ENCODE peak calls at places on chromosomes 2 and 18, in eight cellular contexts. K is Daoy, T is OCI-M1, Z is activated gamma-delta T cell treated with Interleukin-2 at 50 U/mL for 16 hours, R is AG08396, W is fibroblast of gingiva, F is SW480, S is LoVo. V is an unnamed sample.

GRCh38 chr18:51337406-51337805 is 139.9 kb upstream of the MEX3C start:
- DNase-seq in W (peak; percentile 57), T (no peak), S (no peak), R (no peak), K (no peak), F (no peak), Z (no peak), V (no peak)

GRCh38 chr2:239927424-239927981 is 97.6 kb downstream of the NDUFA10 start:
- DNase-seq in K (peak; percentile 71), R (peak; percentile 82), Z (peak; percentile 38), S (peak; percentile 68), W (peak; percentile 15), F (peak; percentile 77), T (peak; percentile 69), V (peak; percentile 71)

GRCh38 chr18:46623541-46623940 is 33.5 kb downstream of the LOXHD1 start:
- DNase-seq in F (no peak), T (no peak), R (no peak), K (no peak), W (no peak), S (no peak), Z (peak; percentile 14), V (no peak)

GRCh38 chr2:17148298-17149228 is 369.7 kb downstream of the RAD51AP2 start:
- DNase-seq in S (no peak), F (peak; percentile 14), W (no peak), K (no peak), Z (no peak), T (peak; percentile 72), R (no peak), V (peak; percentile 58)

GRCh38 chr18:75408554-75409506 is 18.7 kb downstream of the SMIM21 start:
- DNase-seq in S (peak; percentile 66), Z (no peak), W (peak; percentile 80), K (peak; percentile 95), T (peak; percentile 16), R (peak; percentile 71), F (peak; percentile 93), V (peak; percentile 15)

GRCh38 chr18:3452750-3453539 is 3.0 kb downstream of the TGIF1 start:
- DNase-seq in K (peak; percentile 7), W (no peak), Z (no peak), T (peak; percentile 69), S (no peak), F (no peak), R (no peak), V (no peak)

GRCh38 chr2:69224495-69224803 is 162.6 kb downstream of the GFPT1 start:
- DNase-seq in F (no peak), Z (no peak), R (no peak), T (no peak), S (no peak), K (no peak), W (no peak), V (no peak)

GRCh38 chr2:141027221-141027620 is 1103.6 kb downstream of the LRP1B start:
- DNase-seq in R (no peak), K (no peak), Z (no peak), W (no peak), T (no peak), S (no peak), F (no peak), V (no peak)

GRCh38 chr18:55265916-55266488 is 306.7 kb upstream of the CCDC68 start:
- DNase-seq in R (no peak), F (peak; percentile 62), T (peak; percentile 9), K (peak; percentile 4), W (peak; percentile 11), S (no peak), Z (no peak), V (no peak)

GRCh38 chr2:176356251-176356650 is 87.0 kb downstream of the MTX2 start:
- DNase-seq in R (no peak), W (no peak), Z (no peak), F (no peak), K (no peak), T (peak; percentile 27), S (no peak), V (no peak)

GRCh38 chr2:234950730-234951385 is 959 bp upstream of the SH3BP4 start:
- DNase-seq in K (peak; percentile 61), Z (no peak), W (peak; percentile 64), R (peak; percentile 52), T (no peak), S (no peak), F (no peak), V (no peak)

GRCh38 chr18:12485479-12486105 is 77.9 kb downstream of the PRELID3A start:
- DNase-seq in W (no peak), R (no peak), Z (no peak), S (no peak), F (no peak), T (no peak), K (no peak), V (no peak)

GRCh38 chr2:185473838-185474237 is 264.8 kb upstream of the FSIP2 start:
- DNase-seq in F (no peak), K (no peak), R (no peak), W (no peak), Z (no peak), T (no peak), S (no peak), V (no peak)

GRCh38 chr2:33214436-33214835 is 262.0 kb upstream of the RASGRP3 start:
- DNase-seq in K (peak; percentile 61), T (no peak), Z (no peak), S (no peak), R (no peak), F (no peak), W (peak; percentile 43), V (no peak)

GRCh38 chr18:45652703-45653490 is 37.6 kb downstream of the SLC14A2 start:
- DNase-seq in W (no peak), F (no peak), S (no peak), R (no peak), T (no peak), Z (no peak), K (peak; percentile 5), V (no peak)

GRCh38 chr2:20223345-20224190 is 1.4 kb downstream of the SDC1 start:
- DNase-seq in T (no peak), R (peak; percentile 79), S (peak; percentile 21), W (peak; percentile 46), K (peak; percentile 79), F (peak; percentile 73), Z (no peak), V (peak; percentile 44)

GRCh38 chr2:26590439-26590838 is 50.7 kb downstream of the CIB4 start:
- DNase-seq in K (no peak), F (no peak), T (peak; percentile 18), Z (no peak), W (no peak), R (no peak), S (no peak), V (no peak)

GRCh38 chr2:196798980-196799379 is 503 bp downstream of the GTF3C3 start:
- DNase-seq in K (no peak), F (no peak), S (no peak), R (no peak), T (no peak), Z (no peak), W (peak; percentile 6), V (peak; percentile 4)

GRCh38 chr18:78242307-78242643 is 737.3 kb upstream of the SALL3 start:
- DNase-seq in T (no peak), S (no peak), W (no peak), Z (no peak), K (no peak), R (no peak), F (no peak), V (no peak)

GRCh38 chr2:241267249-241268067 is 48.0 kb downstream of the HDLBP start:
- DNase-seq in Z (no peak), R (no peak), W (no peak), T (no peak), S (no peak), F (no peak), K (no peak), V (no peak)

GRCh38 chr18:71107220-71107619 is 818.4 kb downstream of the SOCS6 start:
- DNase-seq in S (no peak), F (no peak), R (no peak), K (no peak), T (no peak), W (no peak), Z (no peak), V (no peak)

GRCh38 chr2:60641866-60642788 is 88.7 kb upstream of the BCL11A start:
- DNase-seq in S (peak; percentile 40), R (peak; percentile 30), T (peak; percentile 54), Z (no peak), K (peak; percentile 35), W (peak; percentile 16), F (peak; percentile 42), V (peak; percentile 68)

GRCh38 chr2:43165378-43166025 is 60.9 kb downstream of the ZFP36L2 start:
- DNase-seq in K (no peak), T (no peak), F (no peak), W (no peak), R (no peak), Z (no peak), S (no peak), V (no peak)

GRCh38 chr2:152925540-152926448 is 207.4 kb downstream of the ARL6IP6 start:
- DNase-seq in T (peak; percentile 84), W (no peak), S (peak; percentile 50), F (peak; percentile 59), K (peak; percentile 2), Z (no peak), R (peak; percentile 9), V (peak; percentile 87)

GRCh38 chr2:216866515-216867095 is 6.7 kb upstream of the TNP1 start:
- DNase-seq in S (no peak), T (no peak), K (no peak), R (no peak), F (no peak), Z (no peak), W (no peak), V (no peak)